ENCODE peak calls at places on chromosomes 1 and 21, in six cellular contexts. One of them, this sample, is unnamed.

GRCh38 chr1:166484471-166484870 is 317.7 kb upstream of the FAM78B start:
- DNase-seq in lung: no peak
- DNase-seq in astrocyte of the spinal cord: no peak
- DNase-seq in endothelial cell: no peak
- DNase-seq in tibial artery: no peak
- DNase-seq in cardiac muscle cell: no peak
- DNase-seq in this sample: no peak

GRCh38 chr1:200041337-200042118 is 14.0 kb downstream of the NR5A2 start:
- DNase-seq in lung: no peak
- DNase-seq in astrocyte of the spinal cord: no peak
- DNase-seq in endothelial cell: peak
- DNase-seq in tibial artery: no peak
- DNase-seq in cardiac muscle cell: no peak
- DNase-seq in this sample: no peak

GRCh38 chr1:233879841-233880240 is 24.6 kb upstream of the SLC35F3 start:
- DNase-seq in lung: no peak
- DNase-seq in astrocyte of the spinal cord: peak
- DNase-seq in endothelial cell: no peak
- DNase-seq in tibial artery: no peak
- DNase-seq in cardiac muscle cell: no peak
- DNase-seq in this sample: no peak

GRCh38 chr1:6005276-6005917 is 13.2 kb upstream of the NPHP4 start:
- DNase-seq in lung: no peak
- DNase-seq in astrocyte of the spinal cord: no peak
- DNase-seq in endothelial cell: no peak
- DNase-seq in tibial artery: no peak
- DNase-seq in cardiac muscle cell: no peak
- DNase-seq in this sample: no peak

GRCh38 chr1:24920155-24920925 is 9.7 kb downstream of the RUNX3 start:
- DNase-seq in lung: no peak
- DNase-seq in astrocyte of the spinal cord: no peak
- DNase-seq in endothelial cell: no peak
- DNase-seq in tibial artery: peak
- DNase-seq in cardiac muscle cell: peak
- DNase-seq in this sample: peak

GRCh38 chr1:53463961-53464899 is 5.0 kb downstream of the DMRTB1 start:
- DNase-seq in lung: no peak
- DNase-seq in astrocyte of the spinal cord: no peak
- DNase-seq in endothelial cell: no peak
- DNase-seq in tibial artery: no peak
- DNase-seq in cardiac muscle cell: no peak
- DNase-seq in this sample: no peak

GRCh38 chr1:183349201-183349711 is 68.9 kb downstream of the NMNAT2 start:
- DNase-seq in lung: no peak
- DNase-seq in astrocyte of the spinal cord: peak
- DNase-seq in endothelial cell: no peak
- DNase-seq in tibial artery: no peak
- DNase-seq in cardiac muscle cell: peak
- DNase-seq in this sample: no peak

GRCh38 chr1:111620412-111620971 is 903 bp downstream of the RAP1A start:
- DNase-seq in lung: peak
- DNase-seq in astrocyte of the spinal cord: peak
- DNase-seq in endothelial cell: peak
- DNase-seq in tibial artery: no peak
- DNase-seq in cardiac muscle cell: no peak
- DNase-seq in this sample: no peak

GRCh38 chr21:33348728-33349127 is 24.0 kb downstream of the IFNAR1 start:
- DNase-seq in lung: no peak
- DNase-seq in astrocyte of the spinal cord: peak
- DNase-seq in endothelial cell: no peak
- DNase-seq in tibial artery: no peak
- DNase-seq in cardiac muscle cell: peak
- DNase-seq in this sample: no peak

GRCh38 chr1:206714331-206715058 is 29.8 kb downstream of the MAPKAPK2 start:
- DNase-seq in lung: no peak
- DNase-seq in astrocyte of the spinal cord: peak
- DNase-seq in endothelial cell: no peak
- DNase-seq in tibial artery: no peak
- DNase-seq in cardiac muscle cell: no peak
- DNase-seq in this sample: peak

GRCh38 chr1:153534933-153535663 is 693 bp downstream of the S100A6 start:
- DNase-seq in lung: peak
- DNase-seq in astrocyte of the spinal cord: peak
- DNase-seq in endothelial cell: no peak
- DNase-seq in tibial artery: peak
- DNase-seq in cardiac muscle cell: peak
- DNase-seq in this sample: no peak

GRCh38 chr1:155168456-155169210 is 4.5 kb downstream of the KRTCAP2 start:
- DNase-seq in lung: no peak
- DNase-seq in astrocyte of the spinal cord: no peak
- DNase-seq in endothelial cell: no peak
- DNase-seq in tibial artery: no peak
- DNase-seq in cardiac muscle cell: no peak
- DNase-seq in this sample: no peak

GRCh38 chr1:115432061-115432460 is 94.0 kb upstream of the NGF start:
- DNase-seq in lung: no peak
- DNase-seq in astrocyte of the spinal cord: no peak
- DNase-seq in endothelial cell: no peak
- DNase-seq in tibial artery: no peak
- DNase-seq in cardiac muscle cell: peak
- DNase-seq in this sample: no peak

GRCh38 chr1:79043506-79043905 is 37.0 kb upstream of the ADGRL4 start:
- DNase-seq in lung: no peak
- DNase-seq in astrocyte of the spinal cord: no peak
- DNase-seq in endothelial cell: no peak
- DNase-seq in tibial artery: no peak
- DNase-seq in cardiac muscle cell: peak
- DNase-seq in this sample: peak

GRCh38 chr1:94713472-94714141 is 106.5 kb upstream of the SLC44A3 start:
- DNase-seq in lung: peak
- DNase-seq in astrocyte of the spinal cord: peak
- DNase-seq in endothelial cell: no peak
- DNase-seq in tibial artery: peak
- DNase-seq in cardiac muscle cell: peak
- DNase-seq in this sample: peak

GRCh38 chr1:175138579-175138978 is 54.0 kb downstream of the KIAA0040 start:
- DNase-seq in lung: no peak
- DNase-seq in astrocyte of the spinal cord: no peak
- DNase-seq in endothelial cell: no peak
- DNase-seq in tibial artery: no peak
- DNase-seq in cardiac muscle cell: no peak
- DNase-seq in this sample: no peak

GRCh38 chr1:236124965-236125364 is 17.4 kb upstream of the GPR137B start:
- DNase-seq in lung: no peak
- DNase-seq in astrocyte of the spinal cord: no peak
- DNase-seq in endothelial cell: no peak
- DNase-seq in tibial artery: no peak
- DNase-seq in cardiac muscle cell: no peak
- DNase-seq in this sample: no peak

GRCh38 chr1:179121159-179121938 is 39.5 kb downstream of the TOR3A start:
- DNase-seq in lung: no peak
- DNase-seq in astrocyte of the spinal cord: peak
- DNase-seq in endothelial cell: no peak
- DNase-seq in tibial artery: no peak
- DNase-seq in cardiac muscle cell: peak
- DNase-seq in this sample: peak

GRCh38 chr1:11650331-11650991 is 3.8 kb downstream of the FBXO2 start:
- DNase-seq in lung: peak
- DNase-seq in astrocyte of the spinal cord: peak
- DNase-seq in endothelial cell: peak
- DNase-seq in tibial artery: peak
- DNase-seq in cardiac muscle cell: peak
- DNase-seq in this sample: peak

GRCh38 chr1:156591181-156591431 is 470 bp upstream of the NAXE start:
- DNase-seq in lung: no peak
- DNase-seq in astrocyte of the spinal cord: no peak
- DNase-seq in endothelial cell: no peak
- DNase-seq in tibial artery: no peak
- DNase-seq in cardiac muscle cell: no peak
- DNase-seq in this sample: no peak

DNA sequence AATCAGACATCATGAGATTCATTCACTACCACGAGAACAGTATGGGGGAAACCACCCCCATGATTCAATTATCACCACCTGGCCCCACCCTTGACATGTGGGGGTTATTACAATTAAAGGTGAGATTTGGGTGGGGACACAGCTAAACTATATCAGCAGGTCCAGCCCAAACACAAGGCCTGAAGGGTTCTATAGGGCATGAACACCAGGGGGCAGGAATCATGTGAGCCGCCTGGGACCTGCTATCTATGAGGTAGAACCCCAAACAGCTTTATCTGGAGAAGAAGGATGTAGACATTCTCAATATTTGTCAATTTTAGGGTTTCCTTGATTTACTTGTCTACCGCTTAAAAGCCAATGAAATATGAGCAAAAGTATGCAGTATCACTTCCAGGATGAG is 294.9 kb upstream of the DEPDC1 start:
- DNase-seq in lung: no peak
- DNase-seq in astrocyte of the spinal cord: no peak
- DNase-seq in endothelial cell: peak
- DNase-seq in tibial artery: no peak
- DNase-seq in cardiac muscle cell: no peak
- DNase-seq in this sample: no peak
- TF ChIP-seq CTCF in lung: no peak
- TF ChIP-seq CTCF in astrocyte of the spinal cord: no peak
- TF ChIP-seq CTCF in endothelial cell: no peak
- TF ChIP-seq CTCF in tibial artery: no peak
- TF ChIP-seq CTCF in cardiac muscle cell: no peak
- TF ChIP-seq CTCF in this sample: no peak

GRCh38 chr1:10085076-10085475 is 52.3 kb downstream of the UBE4B start:
- DNase-seq in lung: no peak
- DNase-seq in astrocyte of the spinal cord: no peak
- DNase-seq in endothelial cell: no peak
- DNase-seq in tibial artery: no peak
- DNase-seq in cardiac muscle cell: no peak
- DNase-seq in this sample: no peak
- TF ChIP-seq CTCF in lung: no peak
- TF ChIP-seq CTCF in astrocyte of the spinal cord: no peak
- TF ChIP-seq CTCF in endothelial cell: no peak
- TF ChIP-seq CTCF in tibial artery: no peak
- TF ChIP-seq CTCF in cardiac muscle cell: no peak
- TF ChIP-seq CTCF in this sample: no peak

GRCh38 chr1:213051127-213051880 is at the start of gene RPS6KC1:
- DNase-seq in lung: peak
- DNase-seq in astrocyte of the spinal cord: peak
- DNase-seq in endothelial cell: peak
- DNase-seq in tibial artery: peak
- DNase-seq in cardiac muscle cell: peak
- DNase-seq in this sample: peak
- TF ChIP-seq CTCF in lung: no peak
- TF ChIP-seq CTCF in astrocyte of the spinal cord: peak
- TF ChIP-seq CTCF in endothelial cell: no peak
- TF ChIP-seq CTCF in tibial artery: no peak
- TF ChIP-seq CTCF in cardiac muscle cell: no peak
- TF ChIP-seq CTCF in this sample: no peak

DNA sequence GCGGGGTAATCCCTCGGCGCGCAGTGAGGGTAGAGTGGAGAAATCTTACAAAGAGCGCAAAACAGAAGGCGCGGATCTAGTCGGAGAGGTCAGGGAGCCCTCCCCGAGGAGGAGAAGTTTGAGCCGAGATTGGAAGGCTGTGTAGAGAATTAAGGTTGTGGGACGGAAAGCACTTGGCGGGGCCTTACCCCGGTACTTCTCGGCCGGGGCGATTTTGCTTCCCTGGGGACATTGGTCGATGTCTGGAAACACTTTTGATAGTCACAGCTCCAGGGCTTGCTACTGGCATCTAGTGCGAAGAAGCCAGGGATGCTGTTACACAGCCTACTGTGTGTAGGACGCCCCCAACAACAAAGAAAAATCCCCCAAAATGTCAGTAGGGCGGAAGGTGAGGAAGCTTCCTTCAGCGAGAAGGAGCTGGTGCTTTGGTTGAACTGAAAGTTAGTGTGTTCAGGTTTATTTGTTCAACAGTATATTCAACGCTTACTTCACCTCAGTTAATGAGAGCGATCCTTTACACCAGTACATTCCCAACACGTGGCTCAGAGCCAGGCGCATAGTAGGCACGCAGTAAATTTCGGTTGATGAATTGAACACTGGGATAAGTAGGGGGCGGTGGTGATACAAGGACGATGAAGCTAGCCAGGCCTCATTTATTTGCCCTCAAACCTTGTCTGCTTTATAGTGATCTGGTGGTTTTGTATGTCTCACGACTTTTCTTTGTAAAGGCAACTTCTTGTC is 814 bp downstream of the CEP85 start:
- DNase-seq in lung: no peak
- DNase-seq in astrocyte of the spinal cord: peak
- DNase-seq in endothelial cell: no peak
- DNase-seq in tibial artery: no peak
- DNase-seq in cardiac muscle cell: peak
- DNase-seq in this sample: no peak
- TF ChIP-seq CTCF in lung: no peak
- TF ChIP-seq CTCF in astrocyte of the spinal cord: no peak
- TF ChIP-seq CTCF in endothelial cell: no peak
- TF ChIP-seq CTCF in tibial artery: no peak
- TF ChIP-seq CTCF in cardiac muscle cell: peak
- TF ChIP-seq CTCF in this sample: peak

DNA sequence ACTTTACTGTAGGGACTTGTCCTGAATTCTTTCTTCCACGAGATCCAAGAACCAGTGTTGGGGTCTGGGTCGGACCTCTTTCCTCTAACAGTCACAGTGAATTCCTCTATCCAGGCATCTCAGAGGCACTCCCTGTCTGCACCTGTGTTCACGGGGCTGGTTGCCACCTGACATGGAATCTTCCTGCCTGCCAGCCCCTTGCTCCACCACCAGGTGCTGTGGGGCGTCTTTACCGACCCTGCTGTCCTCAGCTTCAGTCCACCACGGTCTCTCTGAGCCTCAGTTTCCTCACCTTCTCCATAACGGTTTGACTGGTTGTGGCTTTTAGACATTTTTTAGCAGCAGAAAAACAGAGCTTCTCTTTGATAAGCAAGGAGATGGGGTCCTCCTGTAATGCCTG is 62.7 kb downstream of the SDC3 start:
- DNase-seq in lung: no peak
- DNase-seq in astrocyte of the spinal cord: no peak
- DNase-seq in endothelial cell: no peak
- DNase-seq in tibial artery: no peak
- DNase-seq in cardiac muscle cell: no peak
- DNase-seq in this sample: no peak
- TF ChIP-seq CTCF in lung: no peak
- TF ChIP-seq CTCF in astrocyte of the spinal cord: peak
- TF ChIP-seq CTCF in endothelial cell: no peak
- TF ChIP-seq CTCF in tibial artery: no peak
- TF ChIP-seq CTCF in cardiac muscle cell: no peak
- TF ChIP-seq CTCF in this sample: no peak

DNA sequence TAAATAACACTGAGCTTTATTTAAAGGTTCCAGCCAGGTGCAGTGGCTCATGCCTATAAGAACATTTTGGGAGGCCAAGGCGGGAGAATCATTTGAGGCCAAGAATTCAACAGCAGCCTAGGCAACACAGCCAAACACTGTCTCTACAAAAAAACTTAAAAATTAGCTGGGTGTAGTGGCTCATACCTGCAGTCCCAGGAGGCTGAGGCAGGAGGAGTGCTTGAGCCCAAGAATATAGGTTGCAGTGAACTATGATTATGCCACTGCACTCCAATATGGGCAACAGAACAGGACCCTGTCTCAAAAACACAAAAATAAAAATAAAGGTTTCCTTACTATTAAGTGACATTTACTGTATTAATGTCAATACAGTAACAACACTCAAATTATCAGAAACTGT is 2.1 kb downstream of the TAF12 start:
- DNase-seq in lung: no peak
- DNase-seq in astrocyte of the spinal cord: peak
- DNase-seq in endothelial cell: peak
- DNase-seq in tibial artery: no peak
- DNase-seq in cardiac muscle cell: peak
- DNase-seq in this sample: no peak
- TF ChIP-seq CTCF in lung: no peak
- TF ChIP-seq CTCF in astrocyte of the spinal cord: peak
- TF ChIP-seq CTCF in endothelial cell: peak
- TF ChIP-seq CTCF in tibial artery: no peak
- TF ChIP-seq CTCF in cardiac muscle cell: peak
- TF ChIP-seq CTCF in this sample: peak

This sample was measured in AG09319.